ENCODE peak calls at places on chromosome 19, in nine cellular contexts. B is substantia nigra; X is PC-3; Y is EH; U is posterior cingulate gyrus; K is CD8-positive, alpha-beta memory T cell; A is fibroblast of lung; E is fibroblast of pulmonary artery; Z is activated CD4-positive, alpha-beta T cell treated with anti-CD3 and anti-CD28 coated beads for 24 hours. S is an unnamed sample.

GRCh38 chr19:21491161-21491560 is 14.2 kb upstream of the ZNF429 start:
- DNase-seq in K (no peak), X (no peak), U (no peak), Y (no peak), B (no peak), Z (no peak), A (peak; percentile 2), E (no peak), S (no peak)

GRCh38 chr19:58392945-58393724 is 2.3 kb upstream of the RNF225 start:
- DNase-seq in B (no peak), Z (no peak), A (no peak), K (no peak), U (peak; percentile 40), Y (no peak), X (no peak), E (no peak), S (no peak)

GRCh38 chr19:27776020-27776419 is 1436.9 kb downstream of the UQCRFS1 start:
- DNase-seq in U (no peak), X (peak; percentile 25), K (no peak), B (no peak), Y (peak; percentile 22), E (peak; percentile 85), Z (no peak), A (peak; percentile 23), S (no peak)

GRCh38 chr19:49987159-49987698 is 26.3 kb upstream of the SIGLEC11 start:
- DNase-seq in K (peak; percentile 87), X (peak; percentile 95), U (no peak), B (peak; percentile 58), E (peak; percentile 95), Y (peak; percentile 90), A (peak; percentile 92), Z (peak; percentile 70), S (peak; percentile 42)

GRCh38 chr19:39847525-39847924 is 1.3 kb upstream of the FBL start:
- DNase-seq in Z (no peak), X (no peak), K (no peak), A (no peak), B (no peak), U (no peak), E (no peak), Y (peak; percentile 27), S (no peak)

GRCh38 chr19:4581381-4582111 is 22.1 kb upstream of the SEMA6B start:
- DNase-seq in A (no peak), B (no peak), E (peak; percentile 45), X (peak; percentile 48), Y (peak; percentile 41), Z (no peak), K (no peak), U (no peak), S (no peak)

GRCh38 chr19:47176627-47177090 is 46.0 kb downstream of the SAE1 start:
- DNase-seq in U (no peak), Z (no peak), E (peak; percentile 96), Y (peak; percentile 97), A (peak; percentile 83), X (no peak), B (no peak), K (peak; percentile 54), S (peak; percentile 64)

GRCh38 chr19:3210347-3211017 is 14.0 kb upstream of the CELF5 start:
- DNase-seq in Z (peak; percentile 72), E (peak; percentile 33), K (peak; percentile 71), X (peak; percentile 35), A (peak; percentile 9), U (no peak), Y (peak; percentile 43), B (no peak), S (no peak)

GRCh38 chr19:3682741-3683404 is 17.4 kb downstream of the PIP5K1C start:
- DNase-seq in A (peak; percentile 82), Z (no peak), E (peak; percentile 86), X (no peak), K (no peak), U (no peak), B (no peak), Y (peak; percentile 55), S (no peak)

GRCh38 chr19:39327990-39328705 is 7.5 kb upstream of the LRFN1 start:
- DNase-seq in X (peak; percentile 79), Z (peak; percentile 82), B (peak; percentile 88), K (peak; percentile 87), E (peak; percentile 75), U (peak; percentile 98), A (peak; percentile 65), Y (peak; percentile 68), S (no peak)

GRCh38 chr19:43966079-43966694 is 15.2 kb downstream of the ZNF221 start:
- DNase-seq in B (no peak), A (peak; percentile 31), K (no peak), E (peak; percentile 10), U (no peak), X (no peak), Y (peak; percentile 9), Z (no peak), S (no peak)

GRCh38 chr19:55441692-55442321 is 1.3 kb downstream of the SHISA7 start:
- DNase-seq in Y (no peak), U (peak; percentile 83), E (no peak), K (no peak), Z (no peak), X (no peak), A (no peak), B (no peak), S (no peak)

GRCh38 chr19:46745521-46746280 is at the start of gene FKRP:
- DNase-seq in E (no peak), X (no peak), B (peak; percentile 32), U (no peak), Z (no peak), A (no peak), Y (peak; percentile 35), K (peak; percentile 59), S (no peak)

GRCh38 chr19:43699506-43700367 is 16.1 kb upstream of the IRGC start:
- DNase-seq in B (no peak), E (peak; percentile 40), Z (no peak), A (peak; percentile 52), X (no peak), Y (peak; percentile 46), K (no peak), U (peak; percentile 88), S (no peak)

GRCh38 chr19:4575978-4576933 is 16.8 kb upstream of the SEMA6B start:
- DNase-seq in Z (peak; percentile 71), U (peak; percentile 90), B (peak; percentile 28), Y (peak; percentile 55), E (peak; percentile 73), X (peak; percentile 68), A (peak; percentile 52), K (peak; percentile 79), S (no peak)

GRCh38 chr19:18157465-18158063 is 4.6 kb downstream of the PIK3R2 start:
- DNase-seq in X (no peak), U (peak; percentile 95), Y (no peak), Z (no peak), B (peak; percentile 53), E (no peak), K (no peak), A (no peak), S (no peak)

GRCh38 chr19:5341981-5342380 is 1.4 kb upstream of the PTPRS start:
- DNase-seq in X (no peak), Z (no peak), K (no peak), B (no peak), A (no peak), U (no peak), Y (no peak), E (no peak), S (no peak)

GRCh38 chr19:20607943-20608342 is 42.4 kb upstream of the ZNF737 start:
- DNase-seq in B (no peak), A (no peak), U (no peak), E (no peak), K (no peak), X (no peak), Y (no peak), Z (no peak), S (no peak)

GRCh38 chr19:38956264-38956663 is 19.3 kb downstream of the FBXO17 start:
- DNase-seq in Y (no peak), E (no peak), U (no peak), A (no peak), K (no peak), B (no peak), X (no peak), Z (no peak), S (no peak)

GRCh38 chr19:4423727-4424126 is 21.3 kb downstream of the CHAF1A start:
- DNase-seq in E (no peak), U (no peak), A (no peak), Y (no peak), Z (no peak), B (no peak), K (no peak), X (no peak), S (no peak)

GRCh38 chr19:2047076-2047448 is 4.0 kb downstream of the MKNK2 start:
- DNase-seq in E (no peak), Z (no peak), B (no peak), X (no peak), A (no peak), U (no peak), K (no peak), Y (no peak), S (no peak)